ENCODE peak calls at places on chromosomes 5 and 9, in four cellular contexts. D is sigmoid colon, R is transverse colon, I is stomach. U is an unnamed sample. For H3K9me3, the result is how much of the 10 kb centered on the place peaks cover.

GRCh38 chr9:92647671-92648446 is 22.1 kb downstream of the IPPK start:
- DNase-seq in R (no peak), I (peak), D (no peak), U (no peak)

GRCh38 chr5:83974151-83974822 is 253.6 kb upstream of the HAPLN1 start:
- DNase-seq in R (no peak), I (no peak), D (no peak), U (no peak)

GRCh38 chr9:120902824-120903608 is 23.6 kb downstream of the TRAF1 start:
- DNase-seq in I (no peak), D (no peak), R (no peak), U (no peak)

GRCh38 chr9:89171693-89172092 is 6.9 kb downstream of the SHC3 start:
- DNase-seq in I (no peak), D (no peak), R (no peak), U (no peak)

GRCh38 chr5:16411235-16411634 is 54.4 kb downstream of the ZNF622 start:
- DNase-seq in I (no peak), R (peak), D (no peak), U (no peak)

GRCh38 chr5:135462304-135462703 is 10.2 kb upstream of the TIFAB start:
- DNase-seq in I (peak), R (peak), D (peak), U (peak)

GRCh38 chr5:79436821-79437220 is 77.1 kb downstream of the HOMER1 start:
- DNase-seq in R (no peak), D (no peak), I (no peak), U (no peak)

GRCh38 chr5:80216096-80216495 is 39.8 kb downstream of the SERINC5 start:
- DNase-seq in D (no peak), R (no peak), I (no peak), U (no peak)

GRCh38 chr5:112848116-112848811 is 12.8 kb upstream of the SRP19 start:
- DNase-seq in R (no peak), I (no peak), D (no peak), U (no peak)

GRCh38 chr9:76562511-76562911 is 103.5 kb downstream of the GCNT1 start:
- DNase-seq in D (no peak), I (no peak), R (no peak), U (no peak)

GRCh38 chr9:79308012-79308411 is 263.8 kb upstream of the TLE4 start:
- DNase-seq in I (no peak), D (no peak), R (no peak), U (no peak)

DNA sequence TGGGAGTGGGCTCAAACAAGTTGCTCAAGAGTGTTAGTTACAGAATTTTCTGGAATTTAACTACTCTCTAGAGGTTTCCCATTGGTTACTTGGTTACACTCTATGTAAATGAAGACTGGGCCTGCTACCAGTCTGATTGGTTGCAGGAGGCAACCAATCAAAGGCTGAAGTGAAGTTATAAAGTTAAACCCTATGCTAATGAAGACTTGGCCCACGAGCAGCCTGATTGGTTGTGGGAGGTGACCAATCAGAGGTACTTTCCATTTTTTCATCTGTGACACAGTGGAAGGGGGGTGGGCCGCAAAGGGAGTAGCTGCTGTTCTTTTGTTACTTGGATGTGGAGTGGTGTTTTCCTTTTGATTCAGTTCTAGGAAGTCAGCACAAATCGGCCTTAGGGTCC is 69.4 kb downstream of the CACNA1B start:
- DNase-seq in R (no peak), D (no peak), I (no peak), U (no peak)
- H3K9me3 ChIP-seq in R (under half), D (under half), I (under half), U (under half)

DNA sequence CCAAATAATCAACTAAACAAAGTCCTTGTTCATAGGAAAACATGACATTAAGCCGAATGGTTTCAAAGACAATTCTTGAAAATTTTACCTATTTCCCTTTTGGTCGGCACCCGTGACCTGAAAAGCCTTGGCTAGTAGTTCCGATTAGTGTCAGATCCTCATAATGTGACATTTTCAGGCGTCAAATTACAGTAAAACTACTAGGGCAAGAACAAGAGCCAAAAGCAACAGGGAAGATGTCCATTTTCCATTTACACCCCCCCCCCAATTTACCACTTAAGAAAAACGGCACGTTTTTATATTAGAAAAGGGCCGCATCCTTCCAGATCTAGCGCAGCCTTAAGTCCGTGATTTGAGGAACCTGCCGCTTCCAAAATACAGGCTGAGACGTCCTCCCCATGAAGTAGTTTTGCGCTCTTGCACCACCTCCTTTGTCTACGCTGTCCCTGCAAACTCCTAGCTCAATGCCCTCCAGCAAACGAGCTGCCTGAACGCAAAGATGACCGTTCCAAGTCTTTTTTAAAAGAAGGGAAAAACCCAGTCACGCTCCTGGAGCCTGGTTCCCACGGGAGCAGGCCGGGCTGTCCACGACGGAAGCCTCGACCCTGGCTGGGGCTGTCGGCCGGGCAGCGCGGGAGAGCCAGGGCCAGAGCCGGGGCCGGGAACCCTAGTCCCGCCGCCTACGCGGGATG is 687 bp downstream of the RNF130 start:
- DNase-seq in I (peak), D (peak), R (peak), U (peak)
- H3K4me3 ChIP-seq in I (peak), D (peak), R (peak), U (peak)

GRCh38 chr9:136400038-136400834 is at the start of gene SNAPC4:
- DNase-seq in D (peak), I (peak), R (peak), U (peak)
- TF ChIP-seq POLR2A in D (peak), I (no peak), R (peak), U (peak)

DNA sequence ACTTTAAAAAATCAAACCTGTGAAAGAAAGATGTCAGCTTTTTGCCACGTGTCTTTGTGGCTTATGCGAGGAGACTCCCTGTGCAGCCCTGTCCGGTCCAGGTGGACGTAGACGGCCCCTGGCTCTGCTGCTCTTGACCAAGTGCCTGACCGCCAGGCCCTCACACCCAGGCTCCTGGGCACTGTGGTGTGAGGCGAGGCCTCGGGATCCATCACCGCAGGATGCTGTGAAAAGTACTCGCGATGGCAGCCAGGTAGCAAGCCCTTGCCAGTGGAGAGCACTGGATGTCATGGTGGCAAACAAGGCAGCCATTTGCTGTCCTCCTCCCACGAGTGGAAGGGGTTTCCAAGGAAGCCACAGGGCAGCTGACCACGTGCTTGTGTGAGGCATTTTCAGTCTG is 245.1 kb downstream of the CACNA1B start:
- DNase-seq in D (no peak), I (no peak), R (no peak), U (no peak)
- H3K9me3 ChIP-seq in D (under half), I (under half), R (under half), U (under half)

GRCh38 chr9:35662437-35662836 is 2.6 kb downstream of the ARHGEF39 start:
- DNase-seq in D (no peak), I (no peak), R (no peak), U (no peak)
- H3K4me3 ChIP-seq in D (no peak), I (no peak), R (no peak), U (no peak)

GRCh38 chr5:137733922-137734695 is 1.8 kb downstream of the KLHL3 start:
- DNase-seq in R (no peak), D (no peak), I (no peak), U (no peak)
- TF ChIP-seq POLR2A in R (no peak), D (no peak), I (no peak), U (no peak)

GRCh38 chr5:171312129-171312819 is 3.2 kb downstream of the TLX3 start:
- DNase-seq in R (no peak), I (no peak), D (no peak), U (no peak)

GRCh38 chr5:171310334-171310815 is 1.3 kb downstream of the TLX3 start:
- DNase-seq in R (no peak), D (no peak), I (no peak), U (no peak)

GRCh38 chr5:171310816-171311697 is 2.0 kb downstream of the TLX3 start:
- DNase-seq in D (no peak), R (no peak), I (no peak), U (no peak)

GRCh38 chr5:171313481-171314206 is 4.6 kb downstream of the TLX3 start:
- DNase-seq in I (no peak), D (no peak), R (no peak), U (no peak)

GRCh38 chr5:171311698-171312083 is 2.6 kb downstream of the TLX3 start:
- DNase-seq in R (no peak), D (no peak), I (no peak), U (no peak)
- H3K9me3 ChIP-seq in R (under half), D (under half), I (under half), U (under half)

GRCh38 chr5:95729115-95730010 is 1.8 kb upstream of the RHOBTB3 start:
- DNase-seq in R (no peak), I (no peak), D (no peak), U (no peak)
- H3K4me3 ChIP-seq in R (no peak), I (no peak), D (no peak), U (no peak)

GRCh38 chr9:131677051-131677444 is 62.8 kb downstream of the RAPGEF1 start:
- DNase-seq in I (no peak), R (no peak), D (no peak), U (no peak)

GRCh38 chr9:131678499-131679111 is 61.3 kb downstream of the RAPGEF1 start:
- DNase-seq in I (peak), D (peak), R (peak), U (no peak)

GRCh38 chr9:131679261-131680020 is 60.4 kb downstream of the RAPGEF1 start:
- DNase-seq in R (no peak), D (no peak), I (no peak), U (no peak)

GRCh38 chr9:131676431-131676972 is 63.4 kb downstream of the RAPGEF1 start:
- DNase-seq in R (peak), I (no peak), D (no peak), U (peak)

DNA sequence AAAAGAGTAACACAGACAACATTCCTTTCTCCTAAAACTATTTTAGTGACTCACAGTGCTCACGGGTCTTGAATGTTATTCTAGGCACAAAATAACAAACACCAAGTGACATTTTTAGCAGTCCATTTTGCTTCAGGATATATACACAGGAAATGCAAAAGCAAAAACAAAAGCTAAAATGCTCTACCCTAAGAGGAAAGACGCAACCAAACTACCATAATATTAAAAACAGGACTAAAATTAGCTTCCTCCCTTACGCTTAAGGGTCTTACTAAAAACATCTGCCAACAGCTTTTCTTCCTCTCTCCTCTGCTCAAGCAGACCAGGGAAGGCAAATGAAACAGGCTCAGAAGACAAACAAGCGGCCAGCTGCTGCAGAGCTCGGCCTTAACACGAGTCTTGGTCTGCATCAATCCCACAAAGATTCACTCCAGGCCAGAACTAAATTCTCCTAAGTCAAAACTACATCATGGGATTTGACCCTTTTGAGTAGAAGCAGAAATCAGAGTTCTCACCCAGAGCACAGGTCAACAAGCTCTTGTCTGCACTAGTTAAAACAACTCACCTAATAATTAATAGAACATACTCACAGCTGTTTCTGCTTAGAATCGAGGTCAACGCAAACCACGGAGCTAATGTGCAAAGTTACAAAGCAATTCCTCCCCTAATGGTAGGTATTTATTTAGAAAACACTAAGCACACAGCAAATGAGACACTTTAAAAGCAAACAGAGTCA is 62.3 kb downstream of the RAPGEF1 start:
- DNase-seq in I (no peak), R (peak), D (no peak), U (no peak)
- TF ChIP-seq POLR2A in I (no peak), R (no peak), D (no peak), U (no peak)

U was measured in Peyer's patch.